ENCODE peak calls at places on chromosome 12, in five cellular contexts. K, R, T, H and W are unnamed samples.
A peak's percentile ranks its signal among the peaks of the same experiment; 100 is the strongest.

GRCh38 chr12:89648211-89648930 is 60.3 kb downstream of the ATP2B1 start:
- DNase-seq in K (peak; percentile 46), R (no peak), T (no peak), H (no peak), W (no peak)

GRCh38 chr12:25591132-25591531 is 38.0 kb upstream of the LMNTD1 start:
- DNase-seq in K (no peak), R (no peak), T (no peak), H (no peak), W (no peak)

GRCh38 chr12:120229071-120229582 is 28.2 kb upstream of the RPLP0 start:
- DNase-seq in K (no peak), R (no peak), T (peak; percentile 24), H (no peak), W (no peak)

GRCh38 chr12:53298154-53298553 is 1.3 kb upstream of the MYG1 start:
- DNase-seq in K (no peak), R (no peak), T (no peak), H (no peak), W (no peak)

GRCh38 chr12:8076357-8076756 is 5.7 kb upstream of the NECAP1 start:
- DNase-seq in K (no peak), R (no peak), T (no peak), H (no peak), W (no peak)

GRCh38 chr12:93154753-93155475 is 222.8 kb upstream of the NUDT4 start:
- DNase-seq in K (no peak), R (no peak), T (no peak), H (no peak), W (no peak)

GRCh38 chr12:62484234-62484633 is 17.6 kb downstream of the MON2 start:
- DNase-seq in K (no peak), R (no peak), T (no peak), H (no peak), W (no peak)

GRCh38 chr12:106601031-106601430 is 18.2 kb downstream of the RFX4 start:
- DNase-seq in K (no peak), R (no peak), T (no peak), H (no peak), W (no peak)

GRCh38 chr12:102917026-102917787 is at the start of gene PAH:
- DNase-seq in K (no peak), R (no peak), T (no peak), H (no peak), W (no peak)

GRCh38 chr12:9760699-9761406 is at the start of gene CD69:
- DNase-seq in K (no peak), R (no peak), T (no peak), H (peak; percentile 71), W (no peak)

GRCh38 chr12:114888458-114888857 is 204.5 kb upstream of the TBX3 start:
- DNase-seq in K (no peak), R (no peak), T (no peak), H (no peak), W (no peak)

GRCh38 chr12:86613306-86613705 is 357.1 kb upstream of the MGAT4C start:
- DNase-seq in K (no peak), R (no peak), T (no peak), H (no peak), W (no peak)

GRCh38 chr12:19244312-19244711 is 114.8 kb downstream of the PLEKHA5 start:
- DNase-seq in K (no peak), R (no peak), T (no peak), H (no peak), W (no peak)

GRCh38 chr12:18320036-18320617 is 58.8 kb downstream of the PIK3C2G start:
- DNase-seq in K (no peak), R (peak; percentile 47), T (no peak), H (no peak), W (no peak)

GRCh38 chr12:79690156-79690605 is 583 bp downstream of the PAWR start:
- DNase-seq in K (peak; percentile 66), R (no peak), T (peak; percentile 18), H (no peak), W (peak; percentile 82)

GRCh38 chr12:17148706-17149105 is 542.7 kb upstream of the LMO3 start:
- DNase-seq in K (no peak), R (no peak), T (no peak), H (no peak), W (no peak)

GRCh38 chr12:109625131-109625559 is 51.6 kb downstream of the MVK start:
- DNase-seq in K (no peak), R (peak; percentile 31), T (peak; percentile 40), H (no peak), W (no peak)

GRCh38 chr12:2431810-2432209 is 363.0 kb upstream of the FKBP4 start:
- DNase-seq in K (no peak), R (no peak), T (no peak), H (no peak), W (no peak)

GRCh38 chr12:112350593-112351592 is 31.3 kb downstream of the HECTD4 start:
- DNase-seq in K (no peak), R (no peak), T (no peak), H (no peak), W (no peak)

GRCh38 chr12:118922405-118922804 is 58.9 kb upstream of the SRRM4 start:
- DNase-seq in K (no peak), R (no peak), T (no peak), H (no peak), W (no peak)

GRCh38 chr12:112906712-112907414 is at the start of gene OAS1:
- DNase-seq in K (no peak), R (no peak), T (peak; percentile 50), H (peak; percentile 32), W (no peak)

GRCh38 chr12:29844667-29845066 is 60.9 kb upstream of the TMTC1 start:
- DNase-seq in K (no peak), R (no peak), T (no peak), H (no peak), W (no peak)

GRCh38 chr12:27705263-27705662 is 5.4 kb upstream of the MRPS35 start:
- DNase-seq in K (no peak), R (no peak), T (no peak), H (no peak), W (no peak)

GRCh38 chr12:29578070-29578469 is 80.6 kb upstream of the OVCH1 start:
- DNase-seq in K (no peak), R (no peak), T (no peak), H (no peak), W (no peak)

DNA sequence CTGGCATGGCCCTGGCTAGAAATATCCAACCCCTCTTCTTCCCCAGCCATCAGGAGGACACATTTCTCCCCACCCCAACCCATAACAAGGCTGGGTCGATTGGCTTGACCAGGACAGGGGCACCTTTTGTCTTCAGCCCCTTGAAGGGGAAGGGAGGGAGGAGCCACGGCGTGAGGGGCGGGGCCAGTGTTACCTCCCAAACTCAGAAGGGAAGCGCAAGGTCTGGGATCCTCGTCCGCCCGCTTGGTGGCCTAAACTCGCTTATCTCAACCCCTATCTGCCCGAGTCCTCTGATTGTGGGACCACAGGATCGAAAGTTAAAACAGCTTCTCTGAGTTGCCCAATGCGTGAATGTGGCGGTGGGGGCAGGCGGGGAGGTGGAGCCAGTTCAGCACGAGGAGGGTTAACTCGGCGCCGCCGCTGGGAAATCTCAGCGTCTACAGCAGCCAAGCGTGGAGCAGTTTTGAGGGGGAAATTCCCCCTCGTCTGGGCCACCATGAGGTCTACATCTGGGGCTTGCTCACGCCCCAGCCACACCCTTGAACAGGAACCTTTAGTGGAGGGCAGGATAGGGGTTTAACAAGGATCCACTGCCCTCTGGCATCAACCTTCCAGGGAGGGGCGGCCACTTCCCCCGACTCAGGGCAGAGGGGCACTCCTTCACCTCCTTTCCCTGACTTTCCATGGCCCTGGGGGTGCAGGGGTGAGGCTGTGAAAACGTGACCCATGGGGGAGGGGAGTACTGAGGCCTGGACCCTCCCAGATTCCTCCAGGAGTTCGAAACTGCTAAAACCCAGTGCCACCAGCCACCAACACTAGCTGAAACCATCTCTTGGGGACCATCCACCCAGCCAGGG is 745 bp downstream of the STAT6 start:
- DNase-seq in K (peak; percentile 85), R (no peak), T (peak; percentile 68), H (no peak), W (peak; percentile 79)
- TF ChIP-seq CTCF in K (no peak), R (no peak), T (no peak), H (no peak), W (no peak)

GRCh38 chr12:34605955-34606748 is 583.9 kb downstream of the ALG10 start:
- DNase-seq in K (no peak), R (no peak), T (no peak), H (no peak), W (peak; percentile 37)

GRCh38 chr12:34604631-34605509 is 582.6 kb downstream of the ALG10 start:
- DNase-seq in K (peak; percentile 36), R (no peak), T (no peak), H (no peak), W (no peak)

GRCh38 chr12:34605510-34605887 is 583.2 kb downstream of the ALG10 start:
- DNase-seq in K (no peak), R (no peak), T (no peak), H (no peak), W (no peak)

GRCh38 chr12:34607520-34608195 is 585.4 kb downstream of the ALG10 start:
- DNase-seq in K (peak; percentile 61), R (no peak), T (no peak), H (no peak), W (peak; percentile 37)

DNA sequence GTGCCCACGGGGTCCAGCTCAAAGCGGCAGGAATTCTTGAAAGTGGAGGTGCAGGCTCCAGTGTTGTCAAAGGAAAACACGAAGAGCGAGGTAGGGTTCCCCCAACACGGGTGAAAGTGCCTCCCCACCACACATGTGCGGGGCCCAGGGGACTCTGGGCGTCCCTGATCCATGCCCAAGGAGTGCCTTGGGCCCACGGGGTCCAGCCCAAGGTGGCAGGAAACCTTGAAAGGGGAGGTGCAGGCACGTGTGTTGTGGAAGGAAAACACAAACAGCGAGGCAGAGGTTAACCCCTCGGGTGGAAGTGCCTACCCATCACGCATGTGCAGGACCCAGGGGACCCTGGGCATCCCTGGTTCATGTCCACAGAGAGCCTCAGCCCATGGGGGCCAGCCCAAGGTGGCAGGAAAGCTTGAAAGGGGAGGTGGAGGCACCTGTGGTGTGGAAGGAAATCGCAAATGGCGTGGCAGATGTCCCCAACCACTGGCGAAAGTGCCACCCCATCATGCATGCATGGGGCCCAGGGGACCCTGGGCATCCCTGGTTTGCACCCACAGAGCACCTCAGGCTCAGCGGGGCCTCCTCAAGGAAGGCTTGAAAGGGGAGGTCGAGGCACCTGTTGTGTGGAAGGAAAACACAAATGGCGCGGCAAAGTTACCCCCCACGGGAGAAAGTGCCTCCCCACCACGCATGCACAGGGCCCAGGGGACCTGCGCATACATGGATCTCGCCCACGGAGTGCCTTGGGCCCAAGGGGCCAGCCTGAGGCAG is 584.6 kb downstream of the ALG10 start:
- DNase-seq in K (peak; percentile 43), R (no peak), T (no peak), H (no peak), W (peak; percentile 51)
- H3K9me3 ChIP-seq in K (no peaks in the 10 kb centered on the region), R (peaks cover 3% of the 10 kb centered on the region), T (peaks cover 36% of the 10 kb centered on the region), H (peaks cover 52% of the 10 kb centered on the region), W (no peaks in the 10 kb centered on the region)

GRCh38 chr12:14774074-14774943 is 29.0 kb downstream of the WBP11 start:
- DNase-seq in K (peak; percentile 96), R (peak; percentile 74), T (peak; percentile 96), H (peak; percentile 78), W (peak; percentile 91)
- TF ChIP-seq CTCF in K (no peak), R (no peak), T (no peak), H (no peak), W (no peak)

GRCh38 chr12:34289431-34290190 is 267.3 kb downstream of the ALG10 start:
- DNase-seq in K (peak; percentile 36), R (no peak), T (no peak), H (no peak), W (peak; percentile 26)

GRCh38 chr12:34290191-34290995 is 268.1 kb downstream of the ALG10 start:
- DNase-seq in K (no peak), R (no peak), T (no peak), H (no peak), W (no peak)

GRCh38 chr12:34292736-34293625 is 270.7 kb downstream of the ALG10 start:
- DNase-seq in K (peak; percentile 38), R (no peak), T (no peak), H (no peak), W (peak; percentile 43)

GRCh38 chr12:34291426-34291901 is 269.2 kb downstream of the ALG10 start:
- DNase-seq in K (peak; percentile 20), R (no peak), T (no peak), H (no peak), W (no peak)

GRCh38 chr12:34291001-34291400 is 268.7 kb downstream of the ALG10 start:
- DNase-seq in K (peak; percentile 35), R (no peak), T (no peak), H (no peak), W (peak; percentile 39)
- H3K9me3 ChIP-seq in K (no peaks in the 10 kb centered on the region), R (peaks cover 3% of the 10 kb centered on the region), T (peaks cover 11% of the 10 kb centered on the region), H (peaks cover 7% of the 10 kb centered on the region), W (no peaks in the 10 kb centered on the region)